ENCODE peak calls at places on chromosome 13, in five cellular contexts. C is AG10803, S is neural crest cell, F is HFF-Myc, J is heart left ventricle. O is an unnamed sample.

GRCh38 chr13:45299194-45299593 is 41.8 kb downstream of the TPT1 start:
- DNase-seq in J (no peak), S (no peak), C (peak; percentile 13), F (no peak), O (no peak)

GRCh38 chr13:23753523-23753922 is 135.7 kb downstream of the MIPEP start:
- DNase-seq in F (no peak), S (no peak), C (no peak), J (no peak), O (peak; percentile 18)

GRCh38 chr13:25581351-25581750 is 209.6 kb downstream of the ATP8A2 start:
- DNase-seq in S (no peak), C (no peak), F (no peak), J (no peak), O (no peak)

GRCh38 chr13:80000679-80001509 is 340.0 kb downstream of the SPRY2 start:
- DNase-seq in F (no peak), J (no peak), S (no peak), C (no peak), O (peak; percentile 17)

GRCh38 chr13:101406787-101407186 is 9.5 kb downstream of the NALCN start:
- DNase-seq in J (no peak), C (peak; percentile 27), S (no peak), F (no peak), O (no peak)

GRCh38 chr13:83881917-83882625 is at the start of gene SLITRK1:
- DNase-seq in F (peak; percentile 4), J (no peak), S (peak; percentile 93), C (peak; percentile 52), O (peak; percentile 68)

GRCh38 chr13:111539791-111540446 is 219.5 kb downstream of the TEX29 start:
- DNase-seq in F (no peak), S (no peak), C (no peak), J (no peak), O (no peak)

GRCh38 chr13:102291587-102292218 is 110.1 kb downstream of the FGF14 start:
- DNase-seq in F (no peak), J (no peak), S (no peak), C (no peak), O (no peak)

GRCh38 chr13:108093616-108094015 is 121.7 kb downstream of the LIG4 start:
- DNase-seq in C (no peak), J (no peak), F (no peak), S (no peak), O (no peak)

GRCh38 chr13:51435002-51435578 is 17.7 kb downstream of the INTS6 start:
- DNase-seq in S (no peak), J (no peak), F (no peak), C (peak; percentile 20), O (peak; percentile 24)

GRCh38 chr13:42544246-42544915 is 29.6 kb upstream of the TNFSF11 start:
- DNase-seq in S (no peak), F (no peak), C (peak; percentile 1), J (no peak), O (no peak)

GRCh38 chr13:60148918-60149317 is 14.8 kb downstream of the DIAPH3 start:
- DNase-seq in F (no peak), C (no peak), J (no peak), S (no peak), O (no peak)

GRCh38 chr13:77820431-77821149 is 98.0 kb downstream of the EDNRB start:
- DNase-seq in F (no peak), S (no peak), J (no peak), C (no peak), O (no peak)
- TF ChIP-seq CTCF in F (no peak), S (no peak), J (no peak), C (no peak), O (no peak)

DNA sequence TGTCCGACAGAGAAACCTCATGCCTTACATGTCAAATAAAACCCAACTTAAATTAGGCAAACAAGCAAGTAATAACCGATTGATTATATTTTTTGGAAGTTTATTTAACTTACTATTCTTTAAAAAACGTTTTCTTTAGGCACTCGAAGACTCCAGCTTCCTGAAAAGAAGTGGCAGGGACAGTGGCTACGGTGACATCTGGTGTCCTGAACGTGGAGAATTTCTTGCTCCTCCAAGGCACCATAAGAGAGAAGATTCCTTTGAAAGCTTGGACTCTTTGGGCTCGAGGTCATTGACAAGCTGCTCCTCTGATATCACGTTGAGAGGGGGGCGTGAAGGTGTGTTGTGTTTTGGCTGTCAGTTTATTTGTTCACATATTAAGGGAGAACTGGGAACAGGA is 164.4 kb downstream of the LMO7 start:
- DNase-seq in J (no peak), F (no peak), S (no peak), C (no peak), O (no peak)
- TF ChIP-seq CTCF in J (no peak), F (no peak), S (no peak), C (no peak), O (no peak)

DNA sequence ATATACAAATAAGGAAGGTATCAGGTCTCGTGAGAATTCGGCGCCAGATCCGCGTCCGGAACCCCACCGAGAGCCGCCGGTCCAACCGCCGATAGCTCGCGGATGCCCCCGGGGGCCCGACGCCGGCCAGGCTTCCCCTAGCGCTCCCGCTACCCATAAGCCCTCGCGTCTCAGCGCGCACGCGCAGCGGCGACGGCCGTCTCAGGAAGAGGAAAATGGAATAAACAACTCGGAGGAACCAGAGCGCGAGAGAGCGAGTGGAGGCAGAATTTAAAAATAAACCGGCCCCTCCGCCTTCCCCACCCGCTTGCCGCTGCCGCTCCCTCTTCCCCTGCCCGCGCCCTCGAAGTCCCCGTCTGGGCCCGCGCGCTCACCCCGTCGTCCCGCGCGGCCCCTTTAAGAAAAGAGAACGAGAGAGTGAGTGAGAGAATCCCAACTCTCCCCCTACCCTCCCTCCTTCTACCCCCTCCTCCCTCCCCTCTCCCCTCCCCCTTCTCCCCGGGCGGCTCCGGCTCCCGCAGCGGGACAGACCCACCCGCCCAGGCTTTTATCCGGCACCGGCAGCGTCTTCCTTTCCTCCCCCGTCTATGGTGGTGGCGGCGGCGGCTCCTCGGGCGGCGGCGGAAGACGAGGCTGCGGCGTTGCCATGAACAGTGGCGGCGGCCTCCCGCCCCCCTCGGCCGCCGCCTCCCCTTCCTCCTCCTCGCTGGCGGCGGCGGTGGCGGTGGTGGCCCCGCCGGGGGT is at the start of gene PAN3:
- DNase-seq in F (peak; percentile 56), J (peak; percentile 94), S (peak; percentile 88), C (peak; percentile 89), O (peak; percentile 87)
- TF ChIP-seq CTCF in F (no peak), J (no peak), S (no peak), C (no peak), O (no peak)

GRCh38 chr13:99506632-99507031 is 5.4 kb downstream of the TM9SF2 start:
- DNase-seq in S (no peak), C (no peak), J (no peak), F (no peak), O (no peak)
- TF ChIP-seq CTCF in S (no peak), C (no peak), J (no peak), F (no peak), O (no peak)

GRCh38 chr13:110445722-110446569 is 115.6 kb downstream of the RAB20 start:
- DNase-seq in C (no peak), J (no peak), F (no peak), S (no peak), O (no peak)

GRCh38 chr13:110448230-110448629 is 113.3 kb downstream of the RAB20 start:
- DNase-seq in F (no peak), S (no peak), J (no peak), C (peak; percentile 81), O (peak; percentile 77)

GRCh38 chr13:110447801-110448200 is 113.7 kb downstream of the RAB20 start:
- DNase-seq in F (no peak), C (no peak), J (no peak), S (no peak), O (no peak)

GRCh38 chr13:110446570-110446880 is 115.0 kb downstream of the RAB20 start:
- DNase-seq in C (no peak), F (no peak), J (no peak), S (no peak), O (no peak)

GRCh38 chr13:110447058-110447511 is 114.4 kb downstream of the RAB20 start:
- DNase-seq in F (peak; percentile 60), C (peak; percentile 76), S (no peak), J (no peak), O (peak; percentile 29)
- TF ChIP-seq CTCF in F (no peak), C (no peak), S (no peak), J (no peak), O (no peak)

GRCh38 chr13:109135018-109135417 is 505.6 kb downstream of the MYO16 start:
- DNase-seq in S (no peak), J (no peak), C (no peak), F (no peak), O (no peak)
- TF ChIP-seq CTCF in S (peak; percentile 16), J (no peak), C (no peak), F (no peak), O (peak; percentile 46)

GRCh38 chr13:114042066-114042815 is 68.4 kb upstream of the C13orf46 start:
- DNase-seq in F (no peak), J (no peak), S (no peak), C (no peak), O (no peak)
- TF ChIP-seq CTCF in F (no peak), J (no peak), S (no peak), C (no peak), O (no peak)

DNA sequence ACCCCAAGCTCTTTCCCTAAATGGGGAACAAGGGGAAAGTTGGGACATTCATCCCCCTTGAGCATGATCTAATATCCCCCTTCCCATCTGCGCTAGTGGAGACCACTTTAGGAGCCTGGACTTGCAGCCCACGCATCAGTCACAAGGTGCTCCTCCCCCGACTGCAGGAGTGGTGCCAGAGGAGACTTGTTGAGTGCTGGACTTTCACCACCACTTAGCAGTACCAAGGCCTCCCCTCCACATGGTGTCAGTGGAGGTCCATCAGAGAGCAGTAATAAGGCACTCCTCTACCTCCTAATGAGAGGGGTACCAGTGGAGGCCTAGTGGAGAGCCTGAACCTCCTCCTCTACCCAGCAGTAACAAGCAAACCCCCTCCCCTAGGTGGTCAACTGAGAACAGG is 22.5 kb downstream of the CAB39L start:
- DNase-seq in S (no peak), J (no peak), F (no peak), C (no peak), O (no peak)
- TF ChIP-seq CTCF in S (peak; percentile 25), J (no peak), F (peak; percentile 28), C (no peak), O (peak; percentile 24)

DNA sequence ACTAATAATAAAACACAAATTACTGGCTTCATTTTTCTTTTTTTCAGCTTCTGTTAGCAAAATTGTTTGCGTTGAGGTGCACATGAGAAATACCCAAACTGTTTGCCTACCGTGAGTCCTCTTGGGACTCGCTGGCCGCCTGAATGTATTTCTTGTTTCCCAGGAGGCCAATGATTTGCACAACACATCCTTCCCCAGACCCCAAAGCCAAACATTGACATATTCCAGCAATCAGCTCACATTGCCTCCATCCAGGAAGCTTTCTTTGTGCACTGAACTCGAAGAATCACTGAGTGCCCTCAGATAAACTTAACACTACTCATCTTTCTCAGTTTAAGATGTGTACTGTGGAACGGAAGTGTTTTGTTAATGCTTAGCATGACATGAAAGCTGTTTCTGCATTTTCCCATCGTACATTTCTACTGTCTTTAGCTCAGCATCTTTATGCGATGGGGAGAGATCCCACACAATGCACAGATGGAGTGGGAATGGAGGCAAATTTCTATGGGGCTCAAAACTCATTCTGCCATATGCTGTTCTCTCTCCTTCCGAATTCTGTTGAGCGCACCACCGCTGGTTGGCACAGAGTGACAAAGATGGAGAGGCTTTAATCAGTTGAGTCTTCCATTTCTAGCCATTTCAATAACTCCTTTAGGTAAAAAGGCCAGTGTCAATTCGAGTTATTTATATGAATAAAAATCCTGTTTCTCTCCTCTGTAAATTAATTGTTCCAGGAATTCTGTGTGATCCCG is 399.6 kb downstream of the RFC3 start:
- DNase-seq in F (no peak), J (no peak), C (no peak), S (no peak), O (no peak)
- TF ChIP-seq CTCF in F (no peak), J (no peak), C (no peak), S (no peak), O (no peak)